ENCODE peak calls at places on chromosome 19, in four cellular contexts. A, B, Y and N are unnamed samples.

GRCh38 chr19:48724796-48725753 is 5.5 kb upstream of the MAMSTR start:
- DNase-seq in A (peak), B (peak), Y (peak), N (no peak)

GRCh38 chr19:58559275-58560006 is 1.0 kb upstream of the UBE2M start:
- DNase-seq in A (no peak), B (peak), Y (peak), N (peak)

GRCh38 chr19:3577741-3578344 is 5.1 kb downstream of the HMG20B start:
- DNase-seq in A (no peak), B (no peak), Y (no peak), N (no peak)

GRCh38 chr19:13164370-13165090 is 14.3 kb downstream of the IER2 start:
- DNase-seq in A (peak), B (no peak), Y (peak), N (no peak)

GRCh38 chr19:18306903-18307681 is 15.8 kb downstream of the LSM4 start:
- DNase-seq in A (peak), B (peak), Y (no peak), N (no peak)

GRCh38 chr19:15469513-15470297 is 5.4 kb upstream of the RASAL3 start:
- DNase-seq in A (peak), B (no peak), Y (no peak), N (no peak)

GRCh38 chr19:1068111-1069001 is 1.4 kb downstream of the ARHGAP45 start:
- DNase-seq in A (peak), B (peak), Y (no peak), N (no peak)

GRCh38 chr19:45526143-45526542 is 18.9 kb downstream of the VASP start:
- DNase-seq in A (no peak), B (no peak), Y (peak), N (peak)

GRCh38 chr19:9498183-9498902 is at the start of gene ZNF560:
- DNase-seq in A (no peak), B (no peak), Y (peak), N (no peak)

GRCh38 chr19:37594982-37595382 is 306 bp downstream of the ZNF540 start:
- DNase-seq in A (peak), B (no peak), Y (no peak), N (no peak)